ENCODE peak calls at places on chromosomes 11 and 22, in seven cellular contexts. One of them, this sample, is unnamed.

GRCh38 chr11:95477981-95478380 is 247.0 kb upstream of the SESN3 start:
- DNase-seq in fibroblast of lung: no peak
- DNase-seq in OCI-LY7: no peak
- DNase-seq in lung: no peak
- DNase-seq in AG09319: no peak
- DNase-seq in A549: no peak
- DNase-seq in astrocyte: no peak
- DNase-seq in this sample: no peak

GRCh38 chr11:2383823-2384722 is 7.0 kb downstream of the CD81 start:
- DNase-seq in astrocyte: no peak
- DNase-seq in A549: no peak
- DNase-seq in OCI-LY7: peak
- DNase-seq in lung: peak
- DNase-seq in AG09319: no peak
- DNase-seq in fibroblast of lung: no peak
- DNase-seq in this sample: no peak

GRCh38 chr22:45006873-45007246 is 2.9 kb downstream of the PHF21B start:
- DNase-seq in lung: no peak
- DNase-seq in OCI-LY7: no peak
- DNase-seq in fibroblast of lung: no peak
- DNase-seq in astrocyte: no peak
- DNase-seq in AG09319: no peak
- DNase-seq in A549: no peak
- DNase-seq in this sample: no peak

GRCh38 chr22:31497148-31497938 is 1.0 kb downstream of the SFI1 start:
- DNase-seq in A549: no peak
- DNase-seq in AG09319: no peak
- DNase-seq in lung: no peak
- DNase-seq in OCI-LY7: peak
- DNase-seq in astrocyte: no peak
- DNase-seq in fibroblast of lung: no peak
- DNase-seq in this sample: no peak

GRCh38 chr11:1946812-1947480 is at the start of gene MRPL23:
- DNase-seq in OCI-LY7: no peak
- DNase-seq in astrocyte: no peak
- DNase-seq in fibroblast of lung: no peak
- DNase-seq in AG09319: no peak
- DNase-seq in A549: no peak
- DNase-seq in lung: no peak
- DNase-seq in this sample: no peak

GRCh38 chr22:25759825-25760231 is 17.8 kb downstream of the MYO18B start:
- DNase-seq in astrocyte: peak
- DNase-seq in OCI-LY7: no peak
- DNase-seq in AG09319: peak
- DNase-seq in A549: peak
- DNase-seq in lung: peak
- DNase-seq in fibroblast of lung: peak
- DNase-seq in this sample: peak

GRCh38 chr11:3104051-3104714 is 47.0 kb upstream of the CARS1 start:
- DNase-seq in astrocyte: no peak
- DNase-seq in OCI-LY7: no peak
- DNase-seq in AG09319: no peak
- DNase-seq in fibroblast of lung: no peak
- DNase-seq in A549: no peak
- DNase-seq in lung: no peak
- DNase-seq in this sample: no peak

GRCh38 chr11:118142809-118143208 is 9.8 kb downstream of the SCN4B start:
- DNase-seq in astrocyte: no peak
- DNase-seq in OCI-LY7: no peak
- DNase-seq in fibroblast of lung: no peak
- DNase-seq in A549: no peak
- DNase-seq in lung: peak
- DNase-seq in AG09319: no peak
- DNase-seq in this sample: no peak

GRCh38 chr11:122023614-122024250 is 92.3 kb downstream of the BLID start:
- DNase-seq in AG09319: no peak
- DNase-seq in fibroblast of lung: no peak
- DNase-seq in astrocyte: no peak
- DNase-seq in lung: no peak
- DNase-seq in A549: no peak
- DNase-seq in OCI-LY7: no peak
- DNase-seq in this sample: no peak
- TF ChIP-seq CTCF in AG09319: no peak
- TF ChIP-seq CTCF in fibroblast of lung: no peak
- TF ChIP-seq CTCF in astrocyte: no peak
- TF ChIP-seq CTCF in lung: no peak
- TF ChIP-seq CTCF in A549: peak
- TF ChIP-seq CTCF in OCI-LY7: no peak
- TF ChIP-seq CTCF in this sample: peak

GRCh38 chr11:24509114-24509513 is 12.3 kb downstream of the LUZP2 start:
- DNase-seq in fibroblast of lung: peak
- DNase-seq in AG09319: no peak
- DNase-seq in astrocyte: no peak
- DNase-seq in OCI-LY7: no peak
- DNase-seq in A549: no peak
- DNase-seq in lung: no peak
- DNase-seq in this sample: no peak
- TF ChIP-seq CTCF in fibroblast of lung: peak
- TF ChIP-seq CTCF in AG09319: peak
- TF ChIP-seq CTCF in astrocyte: peak
- TF ChIP-seq CTCF in OCI-LY7: peak
- TF ChIP-seq CTCF in A549: no peak
- TF ChIP-seq CTCF in lung: no peak
- TF ChIP-seq CTCF in this sample: peak

GRCh38 chr22:26979294-26979693 is 321.9 kb downstream of the MIAT start:
- DNase-seq in OCI-LY7: no peak
- DNase-seq in AG09319: no peak
- DNase-seq in astrocyte: no peak
- DNase-seq in lung: no peak
- DNase-seq in A549: no peak
- DNase-seq in fibroblast of lung: no peak
- DNase-seq in this sample: no peak

GRCh38 chr22:26977741-26978140 is 320.4 kb downstream of the MIAT start:
- DNase-seq in AG09319: no peak
- DNase-seq in fibroblast of lung: peak
- DNase-seq in astrocyte: no peak
- DNase-seq in lung: no peak
- DNase-seq in OCI-LY7: no peak
- DNase-seq in A549: no peak
- DNase-seq in this sample: no peak

GRCh38 chr22:26974914-26975313 is 317.5 kb downstream of the MIAT start:
- DNase-seq in OCI-LY7: no peak
- DNase-seq in fibroblast of lung: no peak
- DNase-seq in astrocyte: no peak
- DNase-seq in AG09319: no peak
- DNase-seq in lung: no peak
- DNase-seq in A549: no peak
- DNase-seq in this sample: no peak

GRCh38 chr22:26975381-26975780 is 318.0 kb downstream of the MIAT start:
- DNase-seq in OCI-LY7: no peak
- DNase-seq in lung: no peak
- DNase-seq in AG09319: no peak
- DNase-seq in A549: no peak
- DNase-seq in fibroblast of lung: peak
- DNase-seq in astrocyte: peak
- DNase-seq in this sample: no peak

GRCh38 chr22:26975865-26976264 is 318.5 kb downstream of the MIAT start:
- DNase-seq in OCI-LY7: no peak
- DNase-seq in astrocyte: no peak
- DNase-seq in fibroblast of lung: no peak
- DNase-seq in A549: no peak
- DNase-seq in AG09319: no peak
- DNase-seq in lung: no peak
- DNase-seq in this sample: no peak
- TF ChIP-seq CTCF in OCI-LY7: no peak
- TF ChIP-seq CTCF in astrocyte: no peak
- TF ChIP-seq CTCF in fibroblast of lung: no peak
- TF ChIP-seq CTCF in A549: no peak
- TF ChIP-seq CTCF in AG09319: no peak
- TF ChIP-seq CTCF in lung: no peak
- TF ChIP-seq CTCF in this sample: peak

DNA sequence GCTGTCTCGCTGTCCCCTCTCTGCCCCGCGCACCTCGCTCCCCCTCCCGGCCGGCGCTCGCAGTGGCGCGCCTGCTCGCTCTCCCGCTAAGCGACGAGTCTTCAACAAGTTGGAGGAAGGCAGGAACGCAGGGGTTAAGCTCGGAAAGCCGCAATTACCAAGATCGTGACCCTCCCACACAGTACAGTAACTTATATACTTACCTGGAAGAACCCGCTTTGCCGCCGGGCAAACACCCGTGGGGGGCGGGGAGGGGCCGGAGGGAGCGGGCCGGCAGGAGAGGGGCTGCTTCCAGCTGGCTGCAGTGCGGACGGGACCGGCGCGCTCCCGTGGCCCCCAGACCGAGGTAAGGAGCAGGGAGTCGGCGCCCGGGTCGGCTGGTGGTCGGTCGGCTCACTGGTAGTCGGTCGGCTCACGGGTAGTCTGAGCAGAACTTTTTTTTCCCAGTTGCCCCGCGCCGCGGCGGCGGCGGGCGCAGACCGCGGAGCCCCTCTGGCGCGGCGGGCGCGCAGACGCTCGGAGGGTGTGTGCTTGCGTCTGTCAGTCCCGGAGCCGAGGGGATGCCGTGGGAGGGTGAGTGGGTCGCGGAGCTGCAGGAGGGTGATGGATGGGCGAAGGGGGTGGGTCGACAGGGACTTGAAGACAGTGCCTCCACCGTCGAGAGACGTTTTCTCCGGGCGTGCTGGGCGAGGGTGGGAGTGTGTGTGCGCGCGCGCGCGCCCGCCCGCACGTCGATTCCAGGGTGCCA is 101.2 kb upstream of the HSD17B12 start:
- DNase-seq in A549: peak
- DNase-seq in astrocyte: peak
- DNase-seq in OCI-LY7: peak
- DNase-seq in AG09319: no peak
- DNase-seq in lung: no peak
- DNase-seq in fibroblast of lung: peak
- DNase-seq in this sample: no peak
- TF ChIP-seq CTCF in A549: peak
- TF ChIP-seq CTCF in astrocyte: no peak
- TF ChIP-seq CTCF in OCI-LY7: peak
- TF ChIP-seq CTCF in AG09319: peak
- TF ChIP-seq CTCF in lung: no peak
- TF ChIP-seq CTCF in fibroblast of lung: peak
- TF ChIP-seq CTCF in this sample: peak

This sample was measured in brain microvascular endothelial cell.